ENCODE peak calls at places on chromosomes 4 and X, in ten cellular contexts. I is colonic mucosa; X is neural progenitor cell; Y is psoas muscle; F is CD4-positive, alpha-beta T cell; R is foreskin keratinocyte; U is lower lobe of right lung; E is right atrium auricular region; B is esophagus squamous epithelium; G is PC-9. W is an unnamed sample. For H3K27me3, the result is how much of the 10 kb centered on the place peaks cover.

GRCh38 chr4:40254961-40255721 is 58.3 kb downstream of the RHOH start:
- DNase-seq in I (no peak), X (no peak), Y (no peak), F (no peak), R (peak), U (no peak), E (no peak), B (no peak), G (peak), W (peak)

GRCh38 chrX:10612215-10612614 is 8.2 kb downstream of the MID1 start:
- DNase-seq in I (no peak), X (no peak), Y (no peak), F (no peak), R (no peak), U (no peak), E (no peak), B (no peak), G (no peak), W (no peak)

GRCh38 chr4:34731045-34731444 is 1513.3 kb downstream of the ARAP2 start:
- DNase-seq in I (no peak), X (no peak), Y (no peak), F (no peak), R (peak), U (no peak), E (no peak), B (no peak), G (no peak), W (no peak)

GRCh38 chr4:59838236-59838635 is 1361.9 kb upstream of the ADGRL3 start:
- DNase-seq in I (no peak), X (peak), Y (no peak), F (no peak), R (no peak), U (no peak), E (no peak), B (no peak), G (no peak), W (no peak)

GRCh38 chrX:51894697-51895336 is 1.4 kb downstream of the MAGED1 start:
- DNase-seq in I (peak), X (peak), Y (peak), F (no peak), R (no peak), U (no peak), E (no peak), B (no peak), G (no peak), W (no peak)

GRCh38 chr4:15515106-15515505 is 45.4 kb downstream of the CC2D2A start:
- DNase-seq in I (no peak), X (no peak), Y (no peak), F (no peak), R (no peak), U (no peak), E (no peak), B (no peak), G (no peak), W (no peak)

GRCh38 chr4:31104596-31104995 is 384.4 kb downstream of the PCDH7 start:
- DNase-seq in I (no peak), X (no peak), Y (no peak), F (no peak), R (no peak), U (no peak), E (no peak), B (no peak), G (no peak), W (no peak)

GRCh38 chr4:76654796-76655195 is 219.8 kb downstream of the SHROOM3 start:
- DNase-seq in I (no peak), X (no peak), Y (no peak), F (no peak), R (no peak), U (no peak), E (no peak), B (no peak), G (no peak), W (no peak)

GRCh38 chr4:124867551-124867950 is 155.0 kb upstream of the ANKRD50 start:
- DNase-seq in I (no peak), X (no peak), Y (no peak), F (no peak), R (no peak), U (no peak), E (no peak), B (no peak), G (no peak), W (no peak)

GRCh38 chrX:151175283-151176062 is 911 bp upstream of the GPR50 start:
- DNase-seq in I (no peak), X (peak), Y (no peak), F (no peak), R (no peak), U (no peak), E (no peak), B (no peak), G (no peak), W (no peak)
- H3K27me3 ChIP-seq in I (under half), X (half or more), Y (under half), F (under half), R (half or more), U (under half), E (under half), B (under half), G (half or more), W (under half)

DNA sequence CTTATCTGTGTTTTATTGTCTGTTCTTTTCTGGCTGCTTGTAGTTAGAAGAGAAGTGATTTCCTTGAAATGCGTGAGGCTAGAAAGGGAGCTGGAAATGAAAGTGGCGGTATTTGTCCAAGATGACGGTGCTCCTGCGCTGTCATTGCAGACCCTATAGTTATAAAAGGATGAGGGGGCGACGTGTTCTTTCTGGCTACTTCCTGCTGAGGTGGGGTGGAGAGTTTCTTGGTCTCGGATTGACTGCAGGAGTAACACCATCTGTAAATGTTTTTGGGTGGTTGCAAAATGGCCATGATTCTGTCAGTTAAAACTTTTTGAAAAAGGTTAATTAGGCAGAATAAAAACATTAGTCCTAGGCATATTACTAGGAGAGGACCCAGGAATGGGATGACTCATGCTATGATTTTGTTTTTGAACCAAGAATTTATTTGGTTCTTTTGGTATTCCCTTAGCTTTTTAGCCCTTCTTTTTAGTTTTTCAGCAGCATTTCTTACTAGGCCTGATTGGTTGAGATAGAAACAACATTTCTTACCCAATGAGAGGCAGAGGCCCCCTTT is 53.0 kb downstream of the USP11 start:
- DNase-seq in I (no peak), X (no peak), Y (no peak), F (no peak), R (no peak), U (no peak), E (no peak), B (no peak), G (no peak), W (no peak)
- TF ChIP-seq CTCF in I (no peak), X (no peak), Y (no peak), F (no peak), R (no peak), U (no peak), E (no peak), B (no peak), G (no peak), W (no peak)

DNA sequence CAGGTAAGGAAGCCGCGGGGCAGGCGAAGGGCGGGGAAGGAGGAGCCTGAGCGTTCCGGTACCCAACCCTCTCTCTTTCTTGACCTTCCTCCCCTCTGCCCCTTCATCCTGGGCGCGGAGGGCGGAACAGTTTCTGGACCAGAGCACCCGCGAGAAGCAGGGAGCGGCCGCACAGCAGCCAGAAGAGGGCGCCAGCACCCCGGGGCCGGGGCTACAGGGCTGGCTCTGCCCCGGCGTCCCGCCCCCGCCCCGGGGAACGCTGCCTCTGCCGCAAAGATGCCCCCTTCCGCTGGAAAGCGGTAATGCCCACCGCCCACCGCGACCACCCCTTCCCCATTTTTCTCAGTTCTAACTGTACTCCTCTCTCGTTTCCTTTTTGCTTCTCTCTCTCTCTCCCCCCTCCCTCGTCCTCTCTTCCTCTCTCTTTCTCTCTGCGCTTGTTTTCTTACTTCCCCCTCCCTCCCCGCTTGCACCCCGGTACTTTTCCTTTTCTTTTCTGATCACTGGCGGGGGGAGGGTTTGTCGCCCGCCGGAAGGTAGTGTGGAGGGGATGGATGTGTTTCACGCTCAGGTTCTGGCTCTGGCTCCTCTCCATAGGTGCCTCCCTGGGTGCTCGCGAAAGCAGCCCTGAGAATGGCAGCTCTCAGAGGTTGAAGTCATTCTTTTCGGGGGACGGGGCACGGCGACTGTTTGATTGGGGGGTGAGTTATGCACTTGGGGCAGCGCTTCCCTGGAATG is 13.1 kb upstream of the PRDM8 start:
- DNase-seq in I (peak), X (peak), Y (peak), F (peak), R (peak), U (peak), E (peak), B (peak), G (peak), W (no peak)
- H3K27me3 ChIP-seq in I (under half), X (half or more), Y (under half), F (under half), R (under half), U (under half), E (under half), B (under half), G (under half), W (under half)

DNA sequence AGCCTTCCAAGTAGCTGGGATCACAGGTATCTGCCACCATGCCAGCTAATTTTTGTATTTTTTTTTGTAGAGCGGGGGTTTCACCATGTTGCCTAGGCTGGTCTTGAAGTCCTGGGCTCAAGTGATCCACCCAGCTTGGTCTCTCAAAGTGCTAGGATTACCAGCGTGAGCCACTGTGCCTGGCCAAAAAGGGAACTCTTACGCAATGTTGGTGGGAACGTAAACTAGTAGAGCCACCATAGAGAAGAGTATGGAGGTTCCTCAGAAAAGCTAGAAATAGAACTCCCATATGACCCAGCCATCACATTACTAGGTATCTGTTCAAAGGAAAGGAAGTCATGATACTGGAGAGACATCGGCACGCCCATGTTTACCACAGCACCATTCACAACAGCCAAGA is 85.9 kb downstream of the PRKX start:
- DNase-seq in I (no peak), X (no peak), Y (no peak), F (no peak), R (no peak), U (no peak), E (no peak), B (no peak), G (no peak), W (no peak)
- TF ChIP-seq CTCF in I (no peak), X (no peak), Y (no peak), F (no peak), R (no peak), U (no peak), E (no peak), B (no peak), G (no peak), W (no peak)

DNA sequence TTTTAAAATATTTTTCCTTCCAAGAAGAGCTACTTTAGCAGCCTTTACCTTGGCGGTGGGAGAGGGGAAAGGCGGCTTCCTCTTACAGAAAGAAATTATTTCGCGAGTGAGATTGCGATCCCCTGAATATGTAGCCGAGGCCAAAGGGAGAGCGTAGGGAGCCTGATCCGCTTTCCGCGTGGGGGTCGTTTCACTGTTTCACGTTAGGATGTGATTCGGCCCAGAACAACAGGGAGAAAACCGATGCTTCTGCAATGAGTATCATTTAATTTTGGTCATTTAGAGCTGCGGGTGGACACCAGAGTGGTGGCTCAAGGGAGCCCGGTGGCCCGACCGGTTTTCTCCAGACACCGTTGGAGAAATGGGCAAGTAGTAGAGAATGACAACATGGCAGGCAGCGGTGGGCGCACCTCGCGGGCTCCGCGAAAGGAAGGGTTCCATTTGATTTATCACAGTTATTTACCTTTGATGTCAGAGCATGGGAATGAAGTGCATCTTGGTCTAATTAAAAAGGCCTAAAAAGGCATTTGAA is 1.8 kb upstream of the PCDH19 start:
- DNase-seq in I (no peak), X (no peak), Y (no peak), F (no peak), R (no peak), U (no peak), E (no peak), B (no peak), G (no peak), W (no peak)
- H3K27me3 ChIP-seq in I (under half), X (half or more), Y (under half), F (half or more), R (half or more), U (under half), E (under half), B (under half), G (under half), W (under half)

GRCh38 chrX:106964290-106964689 is 35.7 kb downstream of the MORC4 start:
- DNase-seq in I (no peak), X (no peak), Y (no peak), F (no peak), R (no peak), U (no peak), E (no peak), B (no peak), G (no peak), W (no peak)

GRCh38 chrX:106963111-106963510 is 36.9 kb downstream of the MORC4 start:
- DNase-seq in I (no peak), X (no peak), Y (no peak), F (no peak), R (no peak), U (no peak), E (no peak), B (no peak), G (no peak), W (no peak)

GRCh38 chrX:106955004-106955772 is 35.0 kb downstream of the CLDN2 start:
- DNase-seq in I (no peak), X (no peak), Y (no peak), F (no peak), R (peak), U (no peak), E (no peak), B (no peak), G (no peak), W (no peak)

GRCh38 chrX:106957856-106958255 is 37.7 kb downstream of the CLDN2 start:
- DNase-seq in I (no peak), X (no peak), Y (no peak), F (no peak), R (no peak), U (no peak), E (no peak), B (no peak), G (no peak), W (no peak)

DNA sequence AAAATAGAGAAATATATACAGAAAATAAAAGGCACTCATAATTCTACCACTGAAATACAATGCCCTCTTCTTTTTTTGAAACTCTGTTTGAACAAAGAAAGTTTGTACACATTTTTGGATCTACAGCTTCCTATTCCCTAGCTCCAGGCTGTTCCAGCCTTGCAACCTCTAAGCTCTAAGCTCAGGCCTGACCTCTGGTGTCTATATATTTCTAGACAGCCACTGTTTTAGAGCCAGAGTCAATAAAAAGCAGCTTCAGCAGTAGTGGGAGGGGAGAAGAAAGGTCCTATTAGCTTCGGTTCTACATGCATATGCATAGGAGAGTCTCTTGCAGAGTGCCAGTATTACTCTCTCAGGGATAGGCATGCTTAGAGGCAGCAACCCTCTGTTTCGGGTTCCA is 39.7 kb downstream of the CLDN2 start:
- DNase-seq in I (no peak), X (peak), Y (no peak), F (no peak), R (no peak), U (no peak), E (no peak), B (no peak), G (no peak), W (no peak)
- TF ChIP-seq CTCF in I (peak), X (peak), Y (no peak), F (no peak), R (peak), U (no peak), E (no peak), B (no peak), G (peak), W (no peak)

W was measured in kidney epithelial cell.